ENCODE peak calls at places on chromosomes 3 and 15, in six cellular contexts. O is spleen, W is pancreas, F is endothelial cell of umbilical vein, U is left ventricle myocardium inferior, V is thyroid gland. C is an unnamed sample.

GRCh38 chr3:51967384-51968174 is at the start of gene PCBP4:
- DNase-seq in W (peak; percentile 84), V (peak; percentile 75), O (no peak), U (peak; percentile 78), F (peak; percentile 45), C (peak; percentile 69)

GRCh38 chr3:106120334-106120733 is 251.5 kb upstream of the CBLB start:
- DNase-seq in U (no peak), F (peak; percentile 9), O (no peak), V (no peak), W (no peak), C (no peak)

GRCh38 chr15:62739507-62739906 is 303.0 kb upstream of the TPM1 start:
- DNase-seq in F (peak; percentile 14), W (no peak), V (no peak), U (no peak), O (no peak), C (no peak)

GRCh38 chr15:98767692-98768091 is 119.4 kb downstream of the IGF1R start:
- DNase-seq in V (no peak), F (no peak), O (no peak), U (no peak), W (no peak), C (no peak)

GRCh38 chr3:50714953-50715352 is 40.2 kb downstream of the DOCK3 start:
- DNase-seq in W (no peak), V (no peak), F (no peak), O (no peak), U (no peak), C (no peak)

GRCh38 chr15:45469429-45469828 is 53.1 kb downstream of the SLC30A4 start:
- DNase-seq in V (no peak), W (no peak), O (no peak), U (no peak), F (no peak), C (no peak)

GRCh38 chr3:48532271-48532973 is 24.2 kb downstream of the PFKFB4 start:
- DNase-seq in F (no peak), O (no peak), W (no peak), U (no peak), V (no peak), C (no peak)

GRCh38 chr3:151751161-151751560 is 17.4 kb downstream of the AADACL2 start:
- DNase-seq in O (no peak), V (no peak), W (no peak), F (no peak), U (no peak), C (no peak)

GRCh38 chr3:2206536-2206935 is 107.9 kb downstream of the CNTN4 start:
- DNase-seq in O (no peak), V (no peak), F (no peak), W (no peak), U (no peak), C (no peak)

GRCh38 chr3:105066106-105066839 is 300.4 kb upstream of the ALCAM start:
- DNase-seq in F (no peak), V (no peak), W (no peak), O (no peak), U (no peak), C (no peak)

GRCh38 chr15:66614456-66615174 is 48.8 kb upstream of the LCTL start:
- DNase-seq in O (no peak), W (no peak), V (no peak), U (no peak), F (no peak), C (no peak)

GRCh38 chr3:81744366-81744765 is 17.1 kb downstream of the GBE1 start:
- DNase-seq in F (peak; percentile 93), W (no peak), V (no peak), U (no peak), O (no peak), C (no peak)

GRCh38 chr15:73950479-73951043 is 24.3 kb downstream of the LOXL1 start:
- DNase-seq in U (no peak), F (no peak), O (peak; percentile 56), W (no peak), V (no peak), C (no peak)

GRCh38 chr3:141388823-141389617 is 20.7 kb downstream of the ZBTB38 start:
- DNase-seq in O (no peak), V (no peak), F (peak; percentile 63), U (no peak), W (no peak), C (no peak)

GRCh38 chr15:62432702-62433398 is 267.8 kb upstream of the C2CD4B start:
- DNase-seq in U (peak; percentile 28), O (no peak), F (no peak), W (no peak), V (peak; percentile 18), C (no peak)

GRCh38 chr3:184693011-184693975 is 18.6 kb downstream of the MAGEF1 start:
- DNase-seq in W (no peak), O (no peak), U (no peak), F (peak; percentile 39), V (no peak), C (no peak)

GRCh38 chr3:136021798-136022197 is 56.3 kb downstream of the PPP2R3A start:
- DNase-seq in W (no peak), O (no peak), F (no peak), U (no peak), V (no peak), C (no peak)

GRCh38 chr15:57969355-57969754 is 96.2 kb downstream of the ALDH1A2 start:
- DNase-seq in V (no peak), U (no peak), O (no peak), W (no peak), F (peak; percentile 46), C (no peak)

GRCh38 chr15:48625126-48625525 is 20.4 kb downstream of the FBN1 start:
- DNase-seq in W (no peak), V (peak; percentile 60), O (no peak), F (no peak), U (no peak), C (no peak)

GRCh38 chr3:144197116-144197515 is 225.5 kb downstream of the DIPK2A start:
- DNase-seq in O (no peak), U (no peak), W (no peak), V (no peak), F (no peak), C (no peak)

GRCh38 chr15:40342421-40343313 is 1.9 kb upstream of the CCDC9B start:
- DNase-seq in F (peak; percentile 15), O (no peak), W (no peak), V (peak; percentile 39), U (no peak), C (no peak)
- H3K4me1 ChIP-seq in F (peaks cover 62% of the 10 kb centered on the region), O (peaks cover 16% of the 10 kb centered on the region), W (peaks cover 4% of the 10 kb centered on the region), V (peaks cover 70% of the 10 kb centered on the region), U (peaks cover 75% of the 10 kb centered on the region), C (peaks cover 20% of the 10 kb centered on the region)

GRCh38 chr15:26974120-26974780 is 3.3 kb downstream of the GABRG3 start:
- DNase-seq in W (no peak), O (no peak), U (no peak), V (no peak), F (no peak), C (no peak)
- TF ChIP-seq CTCF in W (no peak), O (peak; percentile 49), U (peak; percentile 33), V (no peak), F (peak; percentile 3), C (peak; percentile 42)

GRCh38 chr15:60003243-60004018 is 680 bp upstream of the FOXB1 start:
- DNase-seq in U (no peak), F (no peak), W (no peak), O (no peak), V (no peak), C (no peak)

GRCh38 chr15:60000113-60000823 is 3.8 kb upstream of the FOXB1 start:
- DNase-seq in U (no peak), O (no peak), F (no peak), V (no peak), W (no peak), C (no peak)

GRCh38 chr15:60002528-60003218 is 1.4 kb upstream of the FOXB1 start:
- DNase-seq in O (no peak), W (no peak), V (no peak), U (no peak), F (no peak), C (no peak)

GRCh38 chr15:60000824-60001641 is 3.1 kb upstream of the FOXB1 start:
- DNase-seq in U (no peak), F (no peak), V (no peak), O (no peak), W (no peak), C (no peak)

DNA sequence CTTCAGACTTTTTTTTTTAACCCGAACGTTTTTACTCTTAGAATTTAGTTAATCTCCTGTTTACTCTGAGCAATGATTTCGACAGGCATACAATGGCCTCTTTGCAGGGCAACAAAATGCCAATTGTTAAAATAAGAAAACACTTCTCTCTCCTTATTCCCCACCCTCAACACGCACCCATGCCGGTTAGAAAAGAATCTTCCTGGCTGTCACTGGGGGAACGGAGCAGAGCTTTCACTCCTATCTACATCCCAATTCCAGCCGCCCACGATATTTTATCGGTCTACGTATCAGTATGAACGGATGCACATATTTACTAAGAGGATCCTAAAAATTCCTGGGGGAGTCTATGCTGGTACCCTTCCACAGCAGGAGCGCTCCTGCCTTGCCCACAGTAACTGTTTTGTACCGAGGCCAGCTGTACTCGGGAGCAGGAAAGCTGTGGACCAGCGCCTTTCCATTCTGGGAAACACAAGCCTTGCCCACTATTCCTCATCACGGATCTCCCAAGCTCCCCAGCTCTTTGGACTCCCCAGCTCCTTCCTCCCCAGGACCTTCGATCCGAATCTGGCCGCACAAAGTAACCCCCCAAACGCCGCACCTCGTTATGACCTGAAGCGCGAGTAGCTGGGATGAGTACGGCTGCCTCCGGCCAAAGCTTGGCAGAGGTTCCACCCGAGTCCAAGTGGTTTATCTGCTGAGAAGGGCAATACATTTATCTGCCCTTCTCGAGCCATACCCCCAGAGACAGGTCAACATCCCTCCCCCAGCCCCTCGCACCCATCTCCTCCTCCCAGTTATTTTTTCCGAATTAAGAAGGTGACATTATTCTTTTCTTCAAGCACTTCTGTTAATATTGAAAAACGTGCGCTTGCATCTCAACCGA is 2.2 kb upstream of the FOXB1 start:
- DNase-seq in O (no peak), U (no peak), W (no peak), V (no peak), F (no peak), C (no peak)
- H3K27ac ChIP-seq in O (no peak overlapping the region), U (no peak overlapping the region), W (no peak overlapping the region), V (no peak overlapping the region), F (no peak overlapping the region), C (no peak overlapping the region)

GRCh38 chr3:113247664-113248458 is 36.5 kb downstream of the BOC start:
- DNase-seq in F (no peak), O (no peak), W (no peak), U (no peak), V (no peak), C (no peak)
- H3K4me1 ChIP-seq in F (no peaks in the 10 kb centered on the region), O (no peaks in the 10 kb centered on the region), W (no peaks in the 10 kb centered on the region), U (peaks cover 41% of the 10 kb centered on the region), V (peaks cover 17% of the 10 kb centered on the region), C (no peaks in the 10 kb centered on the region)

DNA sequence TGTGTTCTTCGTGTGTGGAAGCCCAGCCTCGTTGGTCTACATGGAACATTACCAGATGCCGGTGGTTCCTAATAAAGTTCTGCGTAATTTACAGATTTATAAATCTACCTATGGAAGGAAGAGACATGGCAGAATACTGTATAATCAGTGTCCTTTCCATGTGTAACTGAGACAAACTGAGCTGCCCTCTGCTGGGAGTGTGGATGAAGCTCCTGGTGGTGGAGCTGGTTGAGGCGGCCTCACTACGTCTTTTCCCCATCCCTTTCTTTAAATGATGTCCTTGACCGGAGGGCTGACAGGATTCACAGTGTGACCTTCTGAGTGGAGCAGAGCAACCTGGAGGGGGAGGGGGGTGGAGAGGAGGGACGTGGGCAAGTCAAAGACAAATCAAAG is 267.0 kb upstream of the CHRM5 start:
- DNase-seq in W (no peak), V (no peak), O (no peak), F (no peak), U (no peak), C (no peak)
- TF ChIP-seq CTCF in W (no peak), V (no peak), O (no peak), F (no peak), U (no peak), C (no peak)